ENCODE peak calls at places on chromosomes 5 and 9, in eight cellular contexts. P is Kasumi-1, J is Panc1, K is putamen, N is WERI-Rb-1, W is posterior vena cava, S is omental fat pad, G is stomach. U is an unnamed sample.

GRCh38 chr9:134592018-134592818 is 49.4 kb upstream of the COL5A1 start:
- DNase-seq in W (peak; percentile 92), S (no peak), G (no peak), P (no peak), J (no peak), K (no peak), N (no peak), U (no peak)

GRCh38 chr5:181190711-181191525 is 14.1 kb downstream of the TRIM7 start:
- DNase-seq in N (peak; percentile 29), K (no peak), S (no peak), P (no peak), G (peak; percentile 48), J (no peak), W (peak; percentile 80), U (peak; percentile 70)

GRCh38 chr9:37011530-37011929 is 22.5 kb downstream of the PAX5 start:
- DNase-seq in K (no peak), J (no peak), S (no peak), W (no peak), G (no peak), P (no peak), N (no peak), U (no peak)

GRCh38 chr5:159341914-159342313 is 11.6 kb upstream of the IL12B start:
- DNase-seq in K (no peak), S (no peak), N (no peak), J (no peak), G (no peak), P (peak; percentile 87), W (no peak), U (peak; percentile 78)

GRCh38 chr9:87198716-87199115 is 251.4 kb upstream of the GAS1 start:
- DNase-seq in N (no peak), S (no peak), G (no peak), P (no peak), W (no peak), K (no peak), J (no peak), U (no peak)

GRCh38 chr5:56447232-56447631 is 214.1 kb upstream of the ANKRD55 start:
- DNase-seq in N (no peak), P (no peak), W (no peak), S (no peak), K (no peak), J (no peak), G (no peak), U (no peak)

GRCh38 chr9:111036068-111036789 is 2.0 kb downstream of the LPAR1 start:
- DNase-seq in N (no peak), J (no peak), W (peak; percentile 93), G (peak; percentile 66), P (peak; percentile 21), S (no peak), K (peak; percentile 79), U (peak; percentile 83)

GRCh38 chr9:126158591-126159519 is 167.8 kb upstream of the MVB12B start:
- DNase-seq in J (no peak), S (no peak), K (no peak), N (no peak), G (peak; percentile 9), W (peak; percentile 77), P (no peak), U (no peak)

GRCh38 chr9:129860653-129861446 is 25.6 kb downstream of the USP20 start:
- DNase-seq in P (no peak), S (no peak), K (no peak), G (no peak), N (no peak), J (no peak), W (no peak), U (no peak)

GRCh38 chr5:113612060-113612496 is 98.6 kb downstream of the YTHDC2 start:
- DNase-seq in K (no peak), S (no peak), P (peak; percentile 82), N (no peak), G (no peak), J (no peak), W (no peak), U (no peak)

GRCh38 chr9:114883709-114884108 is 46.7 kb downstream of the TNFSF8 start:
- DNase-seq in N (no peak), K (no peak), G (no peak), S (no peak), J (no peak), W (no peak), P (peak; percentile 57), U (no peak)

GRCh38 chr9:19372576-19372975 is 7.5 kb downstream of the RPS6 start:
- DNase-seq in J (no peak), W (no peak), N (no peak), K (no peak), S (no peak), G (no peak), P (no peak), U (no peak)

GRCh38 chr5:152102057-152102456 is 177.4 kb upstream of the GLRA1 start:
- DNase-seq in N (no peak), K (no peak), W (no peak), S (no peak), G (no peak), P (no peak), J (no peak), U (no peak)

GRCh38 chr5:54785729-54786548 is 199.5 kb downstream of the ESM1 start:
- DNase-seq in P (no peak), K (peak; percentile 56), S (no peak), J (no peak), W (peak; percentile 82), G (no peak), N (no peak), U (peak; percentile 63)

GRCh38 chr5:96881511-96882115 is 5.3 kb downstream of the ERAP2 start:
- DNase-seq in K (no peak), G (no peak), S (no peak), W (no peak), J (no peak), N (no peak), P (no peak), U (no peak)

GRCh38 chr5:98173334-98173733 is 600.1 kb upstream of the RGMB start:
- DNase-seq in K (no peak), J (no peak), G (no peak), W (no peak), S (no peak), N (no peak), P (no peak), U (no peak)

GRCh38 chr5:71830626-71831539 is 111.8 kb downstream of the CARTPT start:
- DNase-seq in N (peak; percentile 35), G (peak; percentile 69), J (no peak), K (peak; percentile 30), S (peak; percentile 38), W (peak; percentile 91), P (no peak), U (peak; percentile 91)

GRCh38 chr5:94024625-94025024 is 283.2 kb upstream of the POU5F2 start:
- DNase-seq in P (no peak), S (no peak), K (no peak), W (no peak), G (no peak), N (no peak), J (no peak), U (no peak)

GRCh38 chr9:124792257-124792975 is 15.5 kb downstream of the OLFML2A start:
- DNase-seq in P (no peak), G (no peak), N (no peak), W (peak; percentile 41), J (no peak), S (no peak), K (no peak), U (no peak)

GRCh38 chr9:108184941-108185340 is 670.8 kb downstream of the ACTL7B start:
- DNase-seq in S (no peak), W (no peak), G (no peak), N (no peak), K (no peak), J (no peak), P (peak; percentile 29), U (no peak)

GRCh38 chr5:51225671-51226419 is 157.4 kb upstream of the ISL1 start:
- DNase-seq in K (no peak), N (no peak), P (no peak), G (peak; percentile 63), J (no peak), W (no peak), S (no peak), U (peak; percentile 24)

GRCh38 chr5:173472164-173472563 is 143.9 kb upstream of the STC2 start:
- DNase-seq in S (no peak), P (no peak), G (peak; percentile 73), K (peak; percentile 97), J (peak; percentile 77), N (no peak), W (peak; percentile 78), U (no peak)

U was measured in BE2C.